ENCODE peak calls at places on chromosomes 2 and 18, in six cellular contexts. Q, N, P, W, L and R are unnamed samples.

GRCh38 chr18:24609249-24609648 is 148.8 kb downstream of the HRH4 start:
- DNase-seq in Q (no peak), N (no peak), P (no peak), W (no peak), L (no peak), R (no peak)

GRCh38 chr18:75101916-75102315 is 107.0 kb downstream of the PTGR3 start:
- DNase-seq in Q (no peak), N (no peak), P (no peak), W (no peak), L (no peak), R (no peak)

GRCh38 chr2:109609352-109610024 is 4.3 kb downstream of the SEPTIN10 start:
- DNase-seq in Q (no peak), N (no peak), P (no peak), W (no peak), L (no peak), R (no peak)

GRCh38 chr2:232869138-232870001 is 694 bp upstream of the SNORC start:
- DNase-seq in Q (no peak), N (no peak), P (no peak), W (no peak), L (no peak), R (no peak)

GRCh38 chr2:144414324-144414845 is 105.5 kb downstream of the ZEB2 start:
- DNase-seq in Q (no peak), N (no peak), P (no peak), W (no peak), L (no peak), R (no peak)

GRCh38 chr18:69127844-69128486 is 272.7 kb upstream of the DOK6 start:
- DNase-seq in Q (no peak), N (no peak), P (no peak), W (no peak), L (no peak), R (no peak)

GRCh38 chr18:2572144-2572682 is 856 bp downstream of the NDC80 start:
- DNase-seq in Q (no peak), N (no peak), P (no peak), W (peak; percentile 27), L (no peak), R (no peak)

GRCh38 chr2:232339121-232340081 is 39.1 kb upstream of the ALPP start:
- DNase-seq in Q (no peak), N (no peak), P (no peak), W (peak; percentile 7), L (no peak), R (no peak)

GRCh38 chr2:20626698-20627471 is 24.0 kb downstream of the HS1BP3 start:
- DNase-seq in Q (no peak), N (no peak), P (no peak), W (no peak), L (no peak), R (no peak)

GRCh38 chr2:69097148-69097610 is 84.2 kb downstream of the ANTXR1 start:
- DNase-seq in Q (no peak), N (no peak), P (no peak), W (no peak), L (no peak), R (no peak)

GRCh38 chr18:31684279-31685096 is at the start of gene B4GALT6:
- DNase-seq in Q (peak; percentile 61), N (no peak), P (peak; percentile 23), W (peak; percentile 12), L (no peak), R (no peak)